ENCODE peak calls at places on chromosomes 6 and 20, in four cellular contexts. I is CD8-positive, alpha-beta T cell; O is HFFc6; D is endothelial cell. T is an unnamed sample.

GRCh38 chr20:40686434-40686882 is 2.6 kb downstream of the MAFB start:
- DNase-seq in I (no peak), O (no peak), D (no peak), T (no peak)

GRCh38 chr6:32397252-32397920 is 9.6 kb downstream of the BTNL2 start:
- DNase-seq in I (no peak), O (peak), D (no peak), T (no peak)

GRCh38 chr6:169954977-169955376 is 203.6 kb downstream of the ERMARD start:
- DNase-seq in I (no peak), O (no peak), D (no peak), T (no peak)

GRCh38 chr6:28807682-28808280 is 116.0 kb downstream of the TRIM27 start:
- DNase-seq in I (no peak), O (peak), D (peak), T (no peak)

GRCh38 chr6:17905611-17906592 is 81.5 kb downstream of the KIF13A start:
- DNase-seq in I (no peak), O (peak), D (no peak), T (no peak)

GRCh38 chr20:53824779-53825178 is 231.1 kb upstream of the ZNF217 start:
- DNase-seq in I (no peak), O (no peak), D (no peak), T (no peak)

GRCh38 chr20:62683136-62683535 is 25.5 kb upstream of the NTSR1 start:
- DNase-seq in I (no peak), O (no peak), D (no peak), T (no peak)

GRCh38 chr6:15907914-15908518 is 220.9 kb upstream of the MYLIP start:
- DNase-seq in I (no peak), O (no peak), D (no peak), T (peak)

GRCh38 chr20:15977026-15977425 is 596.2 kb downstream of the KIF16B start:
- DNase-seq in I (no peak), O (no peak), D (no peak), T (no peak)

GRCh38 chr20:23231561-23232218 is 118.9 kb upstream of the NXT1 start:
- DNase-seq in I (no peak), O (peak), D (no peak), T (no peak)

GRCh38 chr6:142735182-142735581 is 209.8 kb downstream of the HIVEP2 start:
- DNase-seq in I (no peak), O (no peak), D (no peak), T (no peak)

GRCh38 chr6:143078468-143079324 is 18.0 kb downstream of the AIG1 start:
- DNase-seq in I (no peak), O (no peak), D (no peak), T (no peak)

GRCh38 chr6:91751496-91751895 is 1164.6 kb upstream of the MAP3K7 start:
- DNase-seq in I (no peak), O (no peak), D (no peak), T (no peak)

GRCh38 chr6:5213851-5214507 is 46.8 kb downstream of the LYRM4 start:
- DNase-seq in I (no peak), O (peak), D (no peak), T (no peak)

GRCh38 chr20:57272883-57273282 is 6.4 kb upstream of the BMP7 start:
- DNase-seq in I (no peak), O (no peak), D (no peak), T (no peak)

GRCh38 chr6:134873500-134874388 is 76.2 kb downstream of the ALDH8A1 start:
- DNase-seq in I (no peak), O (no peak), D (no peak), T (no peak)

GRCh38 chr6:157779705-157780604 is 43.1 kb upstream of the SNX9 start:
- DNase-seq in I (no peak), O (peak), D (no peak), T (no peak)

GRCh38 chr6:150372051-150372450 is 3.2 kb downstream of the IYD start:
- DNase-seq in I (no peak), O (no peak), D (no peak), T (no peak)

GRCh38 chr20:51387125-51387865 is 155.2 kb downstream of the NFATC2 start:
- DNase-seq in I (no peak), O (no peak), D (no peak), T (no peak)

GRCh38 chr6:71287038-71287437 is 1.6 kb upstream of the OGFRL1 start:
- DNase-seq in I (no peak), O (no peak), D (no peak), T (no peak)

GRCh38 chr6:7991992-7992815 is 72.0 kb downstream of the BLOC1S5 start:
- DNase-seq in I (no peak), O (peak), D (no peak), T (no peak)

GRCh38 chr20:57968111-57968510 is 258.3 kb upstream of the PMEPA1 start:
- DNase-seq in I (no peak), O (peak), D (no peak), T (no peak)

GRCh38 chr6:32885698-32886286 is 31.8 kb downstream of the PSMB9 start:
- DNase-seq in I (no peak), O (peak), D (no peak), T (no peak)

GRCh38 chr6:32431142-32431541 is 8.5 kb upstream of the HLA-DRA start:
- DNase-seq in I (no peak), O (no peak), D (no peak), T (no peak)

GRCh38 chr6:13488896-13489237 is 1.5 kb upstream of the GFOD1 start:
- DNase-seq in I (no peak), O (no peak), D (no peak), T (no peak)

GRCh38 chr6:13488015-13488895 is 855 bp upstream of the GFOD1 start:
- DNase-seq in I (no peak), O (no peak), D (peak), T (peak)

GRCh38 chr6:13486679-13487121 is 700 bp downstream of the GFOD1 start:
- DNase-seq in I (peak), O (peak), D (peak), T (peak)

GRCh38 chr6:13485923-13486557 is 1.4 kb downstream of the GFOD1 start:
- DNase-seq in I (peak), O (no peak), D (peak), T (peak)

DNA sequence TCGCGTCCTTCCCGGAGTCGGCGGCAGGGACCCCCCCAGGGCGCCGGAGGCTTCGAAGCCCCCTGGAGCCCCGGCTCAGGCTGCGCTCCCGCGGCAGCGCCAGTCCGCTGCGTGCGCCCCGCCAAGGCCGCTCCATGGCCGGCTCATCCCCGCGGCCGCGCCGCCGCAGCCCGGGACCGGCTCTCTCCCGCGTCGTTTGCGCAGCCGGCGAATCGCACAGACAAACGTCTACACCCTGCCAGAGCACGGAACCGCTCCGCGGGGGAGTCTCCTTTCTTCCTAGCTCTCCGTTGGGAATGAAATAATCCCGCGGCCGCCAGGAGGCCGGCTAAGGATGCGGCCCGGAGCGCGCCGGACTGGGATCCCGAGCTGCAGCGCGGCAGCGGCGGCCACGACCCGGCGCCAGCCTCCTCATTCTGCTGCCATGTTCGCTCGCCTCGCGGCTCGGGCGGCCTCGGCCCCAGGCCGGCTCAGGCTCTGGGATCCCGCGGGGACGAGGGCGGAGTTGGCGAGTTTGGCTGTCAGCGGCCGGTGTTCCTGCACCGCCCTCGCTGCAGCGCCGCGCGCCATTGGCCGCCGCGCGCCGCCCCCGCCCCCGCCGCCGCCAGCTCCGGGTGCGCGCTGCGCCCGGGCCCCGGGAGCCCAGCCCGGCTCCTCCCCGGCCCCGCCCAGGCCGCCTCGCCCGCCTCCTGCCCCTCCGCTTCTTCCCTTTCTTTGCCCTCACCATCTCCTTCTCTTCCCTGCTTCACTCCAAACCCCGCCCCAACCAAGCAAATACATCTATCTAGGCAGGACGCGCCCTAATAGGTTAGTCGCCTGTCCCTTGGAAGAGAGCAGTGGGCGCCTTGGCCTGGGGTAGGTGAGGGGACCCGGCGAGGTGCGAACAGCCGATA is at the start of gene GFOD1:
- DNase-seq in I (peak), O (peak), D (peak), T (peak)
- TF ChIP-seq CTCF in I (no peak), O (peak), D (peak), T (peak)

DNA sequence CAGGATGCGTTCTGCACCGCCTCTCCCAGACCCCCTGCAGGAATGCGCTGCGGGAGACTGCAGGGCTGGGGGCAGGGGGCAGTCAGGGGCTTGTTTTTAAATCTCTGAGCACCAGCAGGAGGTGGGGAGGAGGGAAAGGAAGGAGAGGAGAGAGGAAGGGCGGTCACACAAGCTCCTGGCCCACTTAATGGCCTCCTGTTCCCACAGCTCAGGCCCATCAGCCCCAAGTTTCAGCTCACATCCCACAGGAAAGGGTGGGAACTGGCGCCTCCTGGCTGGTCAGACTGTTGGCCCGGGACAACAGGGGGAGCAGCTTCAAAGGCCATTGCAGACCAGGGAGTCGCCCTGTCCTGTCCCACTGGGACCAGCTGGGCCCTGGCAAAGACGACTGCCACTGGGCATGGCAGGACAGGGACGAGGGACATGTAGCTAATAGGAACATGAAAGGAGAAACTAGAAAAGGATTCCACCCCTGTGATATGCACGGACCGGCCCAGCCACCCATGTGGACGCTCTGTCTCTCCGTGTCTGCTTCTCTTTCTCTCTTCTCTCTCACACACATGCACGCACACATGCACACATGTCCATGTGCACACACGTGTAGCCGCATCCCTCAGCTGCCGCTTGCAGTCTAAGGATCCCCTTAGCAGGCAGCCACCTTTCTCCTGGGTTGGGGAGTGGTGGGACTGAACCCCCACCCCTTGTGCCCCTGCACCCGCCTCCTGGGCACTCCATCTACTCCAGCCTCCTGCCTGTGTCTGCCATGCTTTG is 34.6 kb downstream of the TFEB start:
- DNase-seq in I (no peak), O (no peak), D (no peak), T (no peak)
- TF ChIP-seq CTCF in I (no peak), O (peak), D (no peak), T (no peak)

DNA sequence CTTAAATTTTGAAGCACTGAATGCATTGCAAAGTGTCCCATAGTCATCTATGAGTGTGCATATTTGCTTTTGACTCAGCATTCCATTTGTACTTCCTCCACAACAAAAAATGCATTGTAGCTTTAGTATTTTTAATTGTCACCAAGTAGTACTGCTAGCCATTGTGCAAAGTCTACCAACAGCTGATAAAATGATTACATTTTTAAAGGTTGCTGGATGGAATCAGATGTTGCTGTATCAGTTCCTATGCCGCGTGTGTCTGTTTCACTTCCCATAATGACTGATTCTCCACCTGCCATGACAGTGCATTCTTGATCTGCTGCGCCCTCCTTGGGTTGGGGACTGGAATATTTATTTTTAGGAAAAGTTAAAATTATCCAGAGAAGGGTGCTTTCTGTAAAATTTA is 41.2 kb downstream of the SLX4IP start:
- DNase-seq in I (no peak), O (peak), D (no peak), T (no peak)
- TF ChIP-seq CTCF in I (no peak), O (no peak), D (no peak), T (no peak)

GRCh38 chr6:160534050-160534696 is 129.9 kb downstream of the LPA start:
- DNase-seq in I (peak), O (no peak), D (peak), T (peak)
- TF ChIP-seq CTCF in I (peak), O (peak), D (peak), T (peak)

GRCh38 chr6:57215260-57215659 is 6.8 kb downstream of the RAB23 start:
- DNase-seq in I (no peak), O (no peak), D (no peak), T (no peak)

GRCh38 chr6:57220083-57220703 is 1.9 kb downstream of the RAB23 start:
- DNase-seq in I (no peak), O (no peak), D (no peak), T (no peak)

GRCh38 chr6:57221191-57221935 is 744 bp downstream of the RAB23 start:
- DNase-seq in I (peak), O (peak), D (peak), T (peak)

GRCh38 chr6:57217270-57217669 is 4.8 kb downstream of the RAB23 start:
- DNase-seq in I (no peak), O (no peak), D (no peak), T (no peak)

DNA sequence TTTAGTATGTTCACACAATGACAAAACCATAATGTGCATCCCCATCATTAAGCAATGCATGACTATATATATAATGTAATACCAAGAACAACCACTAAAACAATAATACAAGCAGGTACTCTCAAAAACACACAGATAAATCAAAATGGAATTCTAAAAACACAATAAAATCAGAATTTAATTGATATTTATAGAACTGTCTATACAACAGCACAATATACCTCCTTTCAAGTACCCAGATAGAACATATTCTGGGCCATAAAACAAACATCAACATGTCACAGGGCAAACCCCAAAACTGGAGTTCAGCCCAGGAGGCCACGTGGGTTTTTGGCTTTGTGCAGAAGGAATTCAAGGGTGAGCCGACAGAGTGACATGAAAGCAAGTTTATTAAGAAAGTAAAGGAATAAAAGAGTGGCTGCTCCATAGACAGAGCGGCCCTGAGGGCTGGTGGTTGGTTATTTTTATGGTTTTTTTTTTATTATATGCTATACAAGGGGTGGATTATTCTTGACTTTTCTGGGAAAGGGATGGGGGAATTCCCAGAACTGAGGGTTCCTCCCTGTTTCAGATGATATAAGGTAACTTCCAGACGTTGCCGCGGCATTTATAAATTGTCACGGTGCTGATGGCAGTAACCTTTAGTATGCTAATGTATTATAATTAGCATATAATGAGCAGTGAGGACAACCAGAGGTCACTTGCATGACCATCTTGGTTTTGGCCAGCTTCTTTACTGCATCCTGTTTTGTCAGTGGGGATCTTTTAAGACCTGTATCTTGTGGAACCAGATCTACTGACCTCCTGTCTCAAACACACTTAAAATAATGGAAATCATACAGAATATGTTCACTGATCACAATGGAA is 5.6 kb downstream of the RAB23 start:
- DNase-seq in I (no peak), O (no peak), D (no peak), T (no peak)
- TF ChIP-seq CTCF in I (peak), O (peak), D (peak), T (peak)